ENCODE peak calls at places on chromosomes 11 and 22, in four cellular contexts. T is Peyer's patch, N is neural progenitor cell, S is MCF 10A. E is an unnamed sample.

GRCh38 chr11:59261150-59261549 is 48.4 kb upstream of the MPEG1 start:
- DNase-seq in T (no peak), N (no peak), S (no peak), E (no peak)

GRCh38 chr11:121415861-121416260 is 36.3 kb upstream of the SORL1 start:
- DNase-seq in T (no peak), N (no peak), S (peak), E (no peak)

GRCh38 chr11:1087279-1087960 is 12.7 kb downstream of the MUC2 start:
- DNase-seq in T (no peak), N (no peak), S (no peak), E (no peak)

GRCh38 chr11:119149371-119150275 is 771 bp downstream of the ABCG4 start:
- DNase-seq in T (no peak), N (peak), S (no peak), E (peak)

GRCh38 chr22:31263896-31264295 is 28.4 kb downstream of the PIK3IP1 start:
- DNase-seq in T (no peak), N (no peak), S (no peak), E (no peak)

GRCh38 chr11:117970400-117971024 is 15.7 kb upstream of the IL10RA start:
- DNase-seq in T (no peak), N (no peak), S (no peak), E (peak)

GRCh38 chr11:48880021-48880441 is 103.7 kb downstream of the TRIM51G start:
- DNase-seq in T (no peak), N (no peak), S (no peak), E (no peak)

GRCh38 chr11:8209208-8209807 is 40.5 kb upstream of the RIC3 start:
- DNase-seq in T (peak), N (no peak), S (no peak), E (peak)

GRCh38 chr11:304915-305833 is 2.4 kb upstream of the IFITM2 start:
- DNase-seq in T (peak), N (peak), S (peak), E (peak)

GRCh38 chr22:46294784-46295183 is 1.9 kb upstream of the GTSE1 start:
- DNase-seq in T (no peak), N (no peak), S (no peak), E (no peak)

GRCh38 chr22:46297151-46297819 is 615 bp downstream of the GTSE1 start:
- DNase-seq in T (no peak), N (peak), S (peak), E (peak)

GRCh38 chr22:46295277-46295971 is 1.2 kb upstream of the GTSE1 start:
- DNase-seq in T (no peak), N (no peak), S (no peak), E (no peak)

GRCh38 chr22:46299101-46299500 is 2.4 kb downstream of the GTSE1 start:
- DNase-seq in T (no peak), N (no peak), S (no peak), E (no peak)

GRCh38 chr22:46296257-46297150 is at the start of gene GTSE1:
- DNase-seq in T (peak), N (peak), S (peak), E (peak)
- TF ChIP-seq CTCF in T (peak), N (peak), S (no peak), E (peak)

GRCh38 chr11:133064961-133065360 is 467.3 kb downstream of the OPCML start:
- DNase-seq in T (no peak), N (no peak), S (no peak), E (no peak)

GRCh38 chr11:133065847-133066485 is 466.3 kb downstream of the OPCML start:
- DNase-seq in T (no peak), N (no peak), S (no peak), E (no peak)

GRCh38 chr11:133058501-133058900 is 473.8 kb downstream of the OPCML start:
- DNase-seq in T (no peak), N (no peak), S (no peak), E (no peak)

GRCh38 chr11:133070053-133070713 is 462.1 kb downstream of the OPCML start:
- DNase-seq in T (no peak), N (no peak), S (no peak), E (no peak)

GRCh38 chr11:133064152-133064877 is 468.0 kb downstream of the OPCML start:
- DNase-seq in T (no peak), N (peak), S (no peak), E (peak)
- TF ChIP-seq CTCF in T (peak), N (peak), S (no peak), E (peak)

DNA sequence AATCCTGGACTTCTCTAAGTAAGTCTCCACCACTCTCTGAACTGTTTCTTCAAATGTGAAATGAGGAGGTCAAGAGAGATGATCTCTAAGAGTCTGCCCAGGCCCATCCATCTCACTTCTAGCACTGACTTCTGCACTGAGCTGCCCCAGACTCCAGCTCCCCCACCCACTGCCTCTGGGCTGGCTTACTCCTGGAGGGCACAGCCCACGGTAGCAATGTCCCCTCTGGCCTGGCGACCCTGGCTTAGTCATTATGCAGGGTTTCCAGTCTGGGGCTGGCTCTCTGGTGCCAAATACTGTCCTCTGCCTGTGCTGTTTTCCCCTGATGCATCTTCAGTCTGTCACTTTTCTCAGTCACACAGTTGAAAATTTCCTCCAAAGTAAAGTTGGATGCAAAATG is 60.9 kb downstream of the PKNOX2 start:
- DNase-seq in T (no peak), N (no peak), S (no peak), E (no peak)
- TF ChIP-seq CTCF in T (no peak), N (no peak), S (no peak), E (no peak)

GRCh38 chr11:13016415-13016814 is 7.3 kb downstream of the RASSF10 start:
- DNase-seq in T (no peak), N (no peak), S (peak), E (no peak)
- TF ChIP-seq CTCF in T (peak), N (peak), S (peak), E (no peak)

GRCh38 chr11:6474806-6475500 is 1.2 kb upstream of the TRIM3 start:
- DNase-seq in T (no peak), N (no peak), S (no peak), E (no peak)

GRCh38 chr11:6474423-6474792 is 667 bp upstream of the TRIM3 start:
- DNase-seq in T (no peak), N (no peak), S (no peak), E (no peak)

GRCh38 chr11:6476571-6476970 is 2.8 kb upstream of the TRIM3 start:
- DNase-seq in T (no peak), N (no peak), S (no peak), E (no peak)

GRCh38 chr11:6473481-6474422 is at the start of gene TRIM3:
- DNase-seq in T (peak), N (peak), S (peak), E (peak)

GRCh38 chr11:6475936-6476335 is 2.2 kb upstream of the TRIM3 start:
- DNase-seq in T (no peak), N (peak), S (no peak), E (no peak)
- TF ChIP-seq CTCF in T (no peak), N (no peak), S (no peak), E (no peak)

GRCh38 chr22:17267661-17268330 is 48.6 kb upstream of the ADA2 start:
- DNase-seq in T (no peak), N (no peak), S (no peak), E (no peak)

GRCh38 chr22:17266261-17266971 is 47.2 kb upstream of the ADA2 start:
- DNase-seq in T (no peak), N (peak), S (no peak), E (peak)

GRCh38 chr22:17265649-17266248 is 46.5 kb upstream of the ADA2 start:
- DNase-seq in T (no peak), N (no peak), S (no peak), E (no peak)

GRCh38 chr22:17262976-17263375 is 43.7 kb upstream of the ADA2 start:
- DNase-seq in T (no peak), N (no peak), S (no peak), E (no peak)

GRCh38 chr22:17264321-17265052 is 45.3 kb upstream of the ADA2 start:
- DNase-seq in T (no peak), N (peak), S (no peak), E (no peak)
- TF ChIP-seq CTCF in T (no peak), N (no peak), S (no peak), E (no peak)

DNA sequence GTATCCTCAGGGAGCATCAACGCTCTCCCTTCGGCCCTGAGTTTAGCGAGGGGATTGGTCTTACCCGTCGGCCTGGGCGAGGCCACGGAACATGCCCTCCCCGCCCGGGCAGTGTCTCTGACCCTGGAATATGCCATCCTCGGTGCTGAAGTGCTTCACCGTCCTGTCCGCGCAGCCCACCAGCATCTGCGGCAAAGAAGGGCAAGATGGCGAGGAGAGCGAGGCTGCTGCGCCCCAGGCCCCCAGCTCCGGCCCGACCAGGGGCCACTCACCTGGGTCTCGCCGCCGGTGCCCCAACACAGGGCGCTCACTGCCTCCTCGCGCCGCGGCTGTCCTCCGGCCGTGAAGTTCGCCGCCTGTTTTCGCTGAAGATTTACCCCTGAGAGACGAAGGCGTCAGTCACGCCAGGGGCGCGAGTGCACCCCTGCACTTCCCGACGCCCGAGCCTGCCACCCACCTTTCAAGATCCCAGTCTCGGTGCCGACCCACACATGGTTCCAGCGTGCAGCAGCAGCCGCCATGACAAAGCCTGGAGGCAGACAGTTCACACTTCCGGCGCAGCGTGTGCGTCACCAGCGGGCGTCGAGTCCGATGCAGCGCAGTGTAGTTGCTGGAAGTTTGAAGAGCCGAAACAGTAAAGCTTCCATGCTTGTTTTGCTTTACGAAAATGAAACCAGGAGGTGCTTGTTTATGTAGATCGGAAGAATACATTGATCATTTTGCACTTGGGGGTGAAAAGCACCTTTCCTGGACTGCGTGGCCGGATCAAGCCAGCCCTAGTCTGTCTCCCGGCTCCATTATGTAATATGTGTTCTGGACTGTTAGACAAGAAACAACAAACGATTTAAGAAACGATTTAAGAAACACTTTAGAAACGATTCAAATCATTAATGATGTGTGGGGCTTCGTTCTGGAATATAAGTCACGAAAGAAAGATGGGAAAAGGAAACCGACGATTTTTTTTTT is at the start of gene WDR74:
- DNase-seq in T (peak), N (peak), S (peak), E (peak)
- TF ChIP-seq CTCF in T (no peak), N (no peak), S (no peak), E (no peak)

DNA sequence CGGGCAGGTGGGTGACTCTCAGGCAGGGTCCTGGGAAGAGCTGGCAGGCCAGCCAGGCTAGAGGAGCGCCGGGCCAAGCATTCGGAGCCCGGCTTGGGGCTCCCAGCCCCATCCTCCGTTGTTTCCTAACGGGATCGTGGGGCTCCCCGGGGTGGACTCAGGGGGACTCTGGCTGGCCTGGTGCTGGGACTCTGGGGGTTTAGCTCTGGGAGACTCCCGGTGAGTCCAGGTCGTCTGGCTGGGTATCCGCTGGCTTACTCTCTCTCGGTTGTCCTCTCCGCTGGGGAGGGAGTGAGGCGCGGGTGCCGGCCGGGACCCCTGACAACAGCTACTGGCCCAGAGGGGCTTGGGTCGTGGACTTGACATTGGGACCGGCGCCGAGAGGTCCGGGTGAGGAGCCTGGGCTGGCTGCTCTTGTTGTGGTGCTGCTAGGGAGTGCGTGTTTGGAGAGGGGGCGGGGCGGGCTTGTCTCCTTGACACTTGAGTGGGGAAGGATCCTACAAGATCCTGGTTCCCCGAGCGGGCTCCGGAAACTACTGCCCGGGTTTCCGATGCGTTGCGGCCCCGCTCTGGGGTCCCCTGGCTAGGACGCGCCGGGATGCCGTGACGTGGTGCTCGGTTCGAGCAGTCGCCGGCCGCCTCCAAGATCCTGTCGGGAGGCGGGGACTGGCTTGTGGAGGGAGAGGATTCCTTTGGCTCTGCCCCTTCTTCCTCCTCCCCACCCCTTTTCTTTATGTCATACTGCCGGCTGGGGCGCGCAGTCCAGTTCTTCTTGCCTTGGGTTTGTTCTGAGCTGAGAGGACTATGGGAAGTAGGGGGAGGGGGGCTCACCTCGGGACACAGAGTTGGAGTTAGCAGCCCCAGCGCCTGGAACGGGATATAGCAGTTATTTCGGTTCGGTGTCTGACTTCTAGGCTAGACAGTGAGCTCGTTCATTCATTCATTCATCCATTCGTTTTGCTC is 585 bp downstream of the EMSY start:
- DNase-seq in T (peak), N (peak), S (peak), E (peak)
- TF ChIP-seq CTCF in T (peak), N (peak), S (no peak), E (no peak)

DNA sequence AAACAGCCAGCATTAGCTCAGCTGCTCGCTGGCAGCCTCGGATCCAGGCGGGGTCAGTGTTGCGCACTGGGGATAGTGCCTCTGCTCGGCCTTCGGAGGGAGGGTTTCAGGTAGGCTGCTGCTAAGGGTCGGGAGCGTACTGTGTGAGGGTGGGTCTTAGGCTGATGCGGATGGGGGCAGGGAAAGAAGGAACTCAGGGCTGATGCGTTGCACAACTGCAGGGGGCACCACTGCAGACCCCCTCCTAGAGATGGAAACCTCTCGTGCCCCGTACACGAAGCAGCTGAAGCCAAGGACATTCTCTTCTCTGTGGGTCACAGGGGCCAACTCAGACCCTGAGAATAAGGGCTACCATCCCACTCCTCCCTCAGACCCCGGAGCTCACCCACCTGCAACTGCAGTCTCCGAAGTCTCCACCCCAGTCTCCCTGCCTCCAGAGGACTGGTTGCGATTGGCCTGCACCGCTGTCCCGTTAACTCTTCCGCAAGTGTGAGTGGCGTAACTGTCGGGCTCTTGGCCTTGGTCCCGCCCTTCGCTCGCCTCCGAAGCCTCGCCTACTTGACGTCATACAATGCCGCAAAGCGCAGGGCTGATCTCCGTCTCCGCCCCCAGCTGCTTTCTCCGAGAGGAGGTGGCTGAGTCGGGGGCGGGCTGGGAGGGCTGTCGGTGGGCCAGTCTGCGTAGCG is at the start of gene KBTBD3:
- DNase-seq in T (peak), N (peak), S (peak), E (peak)
- TF ChIP-seq CTCF in T (no peak), N (peak), S (no peak), E (no peak)

E was measured in activated CD8-positive, alpha-beta T cell treated with anti-CD3 and anti-CD28 coated beads for 36 hours.